ENCODE peak calls at places on chromosomes 13 and 19, in four cellular contexts. G, M, X and S are unnamed samples.

GRCh38 chr13:107669356-107669755 is 546.0 kb downstream of the LIG4 start:
- DNase-seq in X (no peak), G (peak), M (no peak), S (no peak)

GRCh38 chr13:107715496-107715895 is 499.8 kb downstream of the LIG4 start:
- DNase-seq in X (no peak), M (no peak), G (no peak), S (no peak)

GRCh38 chr19:2634228-2634951 is 68.1 kb downstream of the GNG7 start:
- DNase-seq in M (no peak), X (peak), G (no peak), S (no peak)

GRCh38 chr19:14686411-14686810 is 3.4 kb upstream of the ZNF333 start:
- DNase-seq in G (no peak), M (no peak), X (peak), S (no peak)

GRCh38 chr19:55485439-55486011 is 537 bp downstream of the NAT14 start:
- DNase-seq in M (no peak), X (no peak), G (no peak), S (no peak)

GRCh38 chr19:43481701-43482100 is 16.3 kb upstream of the LYPD3 start:
- DNase-seq in M (no peak), X (no peak), G (no peak), S (no peak)

GRCh38 chr13:107025991-107026390 is 458.1 kb upstream of the ARGLU1 start:
- DNase-seq in G (no peak), X (peak), M (no peak), S (no peak)

GRCh38 chr13:50128406-50129048 is 113.3 kb downstream of the KCNRG start:
- DNase-seq in M (no peak), X (no peak), G (no peak), S (no peak)

GRCh38 chr13:51912091-51912490 is 50.3 kb downstream of the CCDC70 start:
- DNase-seq in M (no peak), G (no peak), X (peak), S (no peak)

GRCh38 chr19:42111384-42111783 is 20.9 kb downstream of the POU2F2 start:
- DNase-seq in M (no peak), X (peak), G (peak), S (no peak)

GRCh38 chr19:33390908-33391630 is 17.6 kb downstream of the CEBPG start:
- DNase-seq in M (peak), X (no peak), G (no peak), S (no peak)

GRCh38 chr13:48000559-48001126 is 430 bp downstream of the SUCLA2 start:
- DNase-seq in X (peak), M (no peak), G (no peak), S (no peak)

GRCh38 chr19:18675779-18676178 is 7.7 kb upstream of the CRTC1 start:
- DNase-seq in M (no peak), G (no peak), X (peak), S (no peak)

GRCh38 chr19:47994209-47994802 is at the start of gene ELSPBP1:
- DNase-seq in G (no peak), X (no peak), M (no peak), S (no peak)

GRCh38 chr13:94968040-94968756 is 255.9 kb upstream of the SOX21 start:
- DNase-seq in X (peak), M (peak), G (no peak), S (no peak)

GRCh38 chr13:96089749-96090239 is at the start of gene HS6ST3:
- DNase-seq in X (peak), M (peak), G (no peak), S (no peak)

GRCh38 chr13:100600915-100601314 is 12.3 kb upstream of the GGACT start:
- DNase-seq in G (no peak), X (no peak), M (no peak), S (no peak)

GRCh38 chr19:45307361-45307760 is 15.3 kb downstream of the CKM start:
- DNase-seq in M (no peak), G (no peak), X (no peak), S (no peak)

GRCh38 chr19:43809762-43810696 is 7.8 kb upstream of the LYPD5 start:
- DNase-seq in X (peak), G (peak), M (no peak), S (peak)

GRCh38 chr13:32370805-32371204 is 55.5 kb downstream of the BRCA2 start:
- DNase-seq in G (no peak), X (no peak), M (no peak), S (no peak)

GRCh38 chr13:98239156-98240076 is 62.3 kb upstream of the RNF113B start:
- DNase-seq in G (no peak), X (no peak), M (no peak), S (no peak)

GRCh38 chr13:106104281-106104901 is 431.1 kb downstream of the EFNB2 start:
- DNase-seq in X (peak), G (peak), M (no peak), S (peak)

GRCh38 chr19:12364391-12365093 is 941 bp downstream of the ZNF442 start:
- DNase-seq in X (peak), M (no peak), G (no peak), S (no peak)

GRCh38 chr19:34347561-34348165 is 17.3 kb upstream of the GPI start:
- DNase-seq in G (no peak), M (no peak), X (no peak), S (no peak)

GRCh38 chr13:100547805-100548204 is 40.8 kb downstream of the GGACT start:
- DNase-seq in X (no peak), G (peak), M (no peak), S (no peak)

GRCh38 chr19:5693195-5694166 is 3.4 kb downstream of the RPL36 start:
- DNase-seq in G (no peak), X (no peak), M (peak), S (no peak)

GRCh38 chr13:51786425-51787010 is 17.4 kb downstream of the DHRS12 start:
- DNase-seq in X (peak), G (no peak), M (no peak), S (no peak)

GRCh38 chr13:108113407-108113806 is 101.9 kb downstream of the LIG4 start:
- DNase-seq in M (no peak), X (no peak), G (no peak), S (no peak)

GRCh38 chr19:33064778-33065550 is at the start of gene RHPN2:
- DNase-seq in G (no peak), M (peak), X (peak), S (no peak)

GRCh38 chr19:32866564-32867265 is 2.9 kb downstream of the SLC7A9 start:
- DNase-seq in G (no peak), X (no peak), M (peak), S (no peak)

GRCh38 chr13:41383400-41383799 is 72.3 kb downstream of the NAA16 start:
- DNase-seq in M (no peak), G (no peak), X (peak), S (no peak)

GRCh38 chr19:48740705-48741030 is 258 bp upstream of the RASIP1 start:
- DNase-seq in G (no peak), X (no peak), M (no peak), S (no peak)

GRCh38 chr13:62767473-62767872 is 1351.8 kb upstream of the PCDH20 start:
- DNase-seq in M (peak), G (no peak), X (no peak), S (no peak)

GRCh38 chr13:76879211-76879875 is 6.9 kb downstream of the KCTD12 start:
- DNase-seq in G (peak), M (no peak), X (peak), S (peak)

GRCh38 chr13:76878043-76878442 is 8.2 kb downstream of the KCTD12 start:
- DNase-seq in G (no peak), M (no peak), X (peak), S (no peak)

GRCh38 chr13:76882431-76882830 is 3.8 kb downstream of the KCTD12 start:
- DNase-seq in X (peak), G (peak), M (no peak), S (no peak)

GRCh38 chr13:76884167-76884566 is 2.0 kb downstream of the KCTD12 start:
- DNase-seq in G (no peak), X (peak), M (no peak), S (no peak)

GRCh38 chr13:76879876-76880270 is 6.3 kb downstream of the KCTD12 start:
- DNase-seq in X (no peak), M (no peak), G (no peak), S (no peak)
- H3K4me3 ChIP-seq in X (no peak), M (no peak), G (no peak), S (no peak)

DNA sequence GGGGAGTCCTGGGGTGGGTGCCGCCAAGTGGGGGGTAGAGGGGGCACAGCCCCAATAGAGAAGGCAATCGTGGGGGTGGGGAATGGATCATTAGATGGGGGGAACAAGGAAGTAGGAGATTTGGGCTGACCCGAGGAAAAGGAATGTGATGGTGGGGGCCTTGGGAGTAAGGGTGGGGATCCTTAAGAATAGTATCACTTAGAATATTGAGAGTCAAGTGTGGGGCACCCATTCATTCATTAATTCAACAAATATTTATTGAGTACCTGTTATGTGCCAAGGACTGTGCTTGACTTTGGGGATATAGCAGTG is 641 bp downstream of the PPP5C start:
- DNase-seq in M (no peak), X (no peak), G (no peak), S (no peak)
- TF ChIP-seq CTCF in M (no peak), X (no peak), G (no peak), S (no peak)

GRCh38 chr19:17555480-17555928 is at the start of gene COLGALT1:
- DNase-seq in X (peak), M (peak), G (peak), S (peak)

GRCh38 chr19:17553256-17553655 is 2.2 kb upstream of the COLGALT1 start:
- DNase-seq in M (no peak), X (peak), G (peak), S (peak)

GRCh38 chr19:17555929-17556813 is 722 bp downstream of the COLGALT1 start:
- DNase-seq in M (no peak), X (peak), G (no peak), S (no peak)

GRCh38 chr19:17556995-17557394 is 1.5 kb downstream of the COLGALT1 start:
- DNase-seq in G (no peak), X (no peak), M (no peak), S (no peak)

GRCh38 chr19:17554968-17555479 is 425 bp upstream of the COLGALT1 start:
- DNase-seq in G (no peak), X (no peak), M (no peak), S (no peak)
- H3K4me3 ChIP-seq in G (peak), X (peak), M (no peak), S (peak)

DNA sequence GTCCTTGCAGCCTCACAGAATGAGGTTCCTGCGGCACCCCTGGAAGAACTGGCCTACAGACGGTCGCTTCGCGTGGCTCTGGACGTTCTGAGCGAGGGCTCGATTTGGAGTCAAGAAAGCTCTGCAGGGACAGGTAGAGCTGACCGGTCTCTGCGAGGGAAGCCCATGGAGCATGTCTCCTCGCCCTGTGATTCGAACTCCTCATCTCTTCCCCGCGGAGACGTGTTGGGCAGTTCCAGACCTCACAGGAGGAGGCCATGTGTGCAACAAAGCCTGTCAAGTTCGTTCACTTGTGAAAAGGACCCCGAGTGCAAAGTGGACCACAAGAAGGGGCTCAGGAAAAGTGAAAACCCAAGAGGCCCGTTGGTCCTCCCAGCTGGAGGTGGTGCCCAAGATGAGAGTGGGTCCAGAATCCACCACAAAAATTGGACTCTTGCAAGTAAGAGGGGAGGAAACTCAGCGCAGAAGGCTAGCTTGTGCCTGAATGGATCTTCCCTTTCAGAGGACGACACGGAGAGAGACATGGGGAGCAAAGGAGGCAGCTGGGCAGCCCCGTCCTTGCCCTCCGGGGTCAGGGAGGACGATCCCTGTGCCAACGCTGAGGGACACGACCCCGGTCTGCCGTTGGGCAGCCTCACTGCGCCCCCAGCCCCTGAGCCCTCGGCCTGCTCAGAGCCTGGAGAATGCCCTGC is 23.4 kb upstream of the NDUFS7 start:
- DNase-seq in M (no peak), X (peak), G (no peak), S (no peak)
- TF ChIP-seq CTCF in M (no peak), X (no peak), G (no peak), S (no peak)

DNA sequence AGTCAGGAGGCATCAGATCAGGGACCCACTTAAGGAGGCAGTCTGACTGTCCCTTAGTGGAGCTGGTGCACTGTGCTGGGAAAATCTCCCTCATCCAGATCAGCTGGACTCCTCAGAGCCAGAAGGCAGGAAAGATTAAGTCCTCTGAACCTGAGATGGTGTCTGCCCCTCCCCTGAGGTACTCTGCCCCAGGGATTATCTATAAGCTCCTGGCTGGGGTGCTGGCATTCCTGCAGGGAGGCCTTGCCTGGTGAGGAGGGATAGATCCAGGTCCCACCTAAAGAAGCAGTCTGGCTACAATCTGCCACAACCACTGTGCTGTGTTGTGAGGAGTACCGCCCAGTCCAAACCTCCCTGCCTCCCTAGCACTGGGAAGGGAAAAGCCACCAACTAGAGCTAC is 81.2 kb downstream of the NHLRC3 start:
- DNase-seq in X (no peak), M (no peak), G (no peak), S (no peak)
- H3K4me3 ChIP-seq in X (no peak), M (no peak), G (no peak), S (no peak)

GRCh38 chr19:35478794-35479193 is 11.5 kb downstream of the KRTDAP start:
- DNase-seq in G (no peak), M (no peak), X (no peak), S (no peak)

GRCh38 chr19:35479278-35479677 is 11.0 kb downstream of the KRTDAP start:
- DNase-seq in M (no peak), X (no peak), G (no peak), S (no peak)

GRCh38 chr19:35474104-35474503 is 16.2 kb downstream of the KRTDAP start:
- DNase-seq in M (no peak), G (no peak), X (no peak), S (no peak)

GRCh38 chr19:35471946-35472345 is 18.3 kb downstream of the KRTDAP start:
- DNase-seq in X (no peak), M (no peak), G (no peak), S (no peak)

DNA sequence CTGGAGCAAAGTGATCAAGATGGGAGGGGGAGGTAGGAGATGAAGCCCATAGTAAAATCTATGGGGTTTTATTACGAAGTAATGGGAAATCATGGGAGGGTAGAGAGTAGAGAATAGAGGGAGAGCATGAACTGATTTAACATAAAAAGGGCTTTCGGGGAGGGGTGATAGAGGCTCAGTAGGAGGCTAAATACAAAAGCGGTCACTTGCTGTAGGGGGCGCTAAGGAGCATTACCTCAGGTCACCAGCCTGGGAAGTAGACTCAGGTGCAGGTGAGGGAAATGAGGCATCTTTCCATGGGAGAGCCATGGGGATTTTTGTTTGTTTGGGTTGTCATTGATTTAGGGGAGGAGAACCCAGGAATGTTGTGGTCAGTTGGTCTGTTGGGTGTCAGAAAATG is 14.1 kb downstream of the KRTDAP start:
- DNase-seq in X (no peak), M (no peak), G (no peak), S (no peak)
- TF ChIP-seq CTCF in X (peak), M (no peak), G (no peak), S (no peak)

GRCh38 chr13:67228909-67229308 is 1.2 kb downstream of the PCDH9 start:
- DNase-seq in M (no peak), X (peak), G (no peak), S (no peak)
- H3K4me3 ChIP-seq in M (no peak), X (peak), G (peak), S (peak)

GRCh38 chr19:50839712-50840655 is 6.6 kb upstream of the KLK15 start:
- DNase-seq in G (no peak), M (no peak), X (no peak), S (no peak)
- TF ChIP-seq CTCF in G (no peak), M (no peak), X (no peak), S (no peak)